ENCODE peak calls at places on chromosomes 3 and 15, in eight cellular contexts. One of them, this sample, is unnamed.

GRCh38 chr15:78207641-78208340 is 26.6 kb downstream of the ACSBG1 start:
- DNase-seq in transverse colon: no peak
- DNase-seq in SK-N-SH: no peak
- DNase-seq in HepG2: no peak
- DNase-seq in sigmoid colon: no peak
- DNase-seq in stomach: peak; percentile 15
- DNase-seq in K562: no peak
- DNase-seq in H1: no peak
- DNase-seq in this sample: peak; percentile 56

GRCh38 chr3:17175187-17175839 is 290.6 kb downstream of the PLCL2 start:
- DNase-seq in transverse colon: no peak
- DNase-seq in SK-N-SH: no peak
- DNase-seq in HepG2: no peak
- DNase-seq in sigmoid colon: no peak
- DNase-seq in stomach: no peak
- DNase-seq in K562: no peak
- DNase-seq in H1: no peak
- DNase-seq in this sample: no peak

GRCh38 chr3:129644836-129645235 is 38.4 kb upstream of the PLXND1 start:
- DNase-seq in transverse colon: no peak
- DNase-seq in SK-N-SH: no peak
- DNase-seq in HepG2: no peak
- DNase-seq in sigmoid colon: no peak
- DNase-seq in stomach: no peak
- DNase-seq in K562: no peak
- DNase-seq in H1: no peak
- DNase-seq in this sample: no peak

GRCh38 chr3:161821591-161821990 is 325.0 kb downstream of the OTOL1 start:
- DNase-seq in transverse colon: no peak
- DNase-seq in SK-N-SH: no peak
- DNase-seq in HepG2: no peak
- DNase-seq in sigmoid colon: no peak
- DNase-seq in stomach: no peak
- DNase-seq in K562: no peak
- DNase-seq in H1: no peak
- DNase-seq in this sample: no peak

GRCh38 chr15:80604583-80605506 is 90.3 kb upstream of the ABHD17C start:
- DNase-seq in transverse colon: no peak
- DNase-seq in SK-N-SH: no peak
- DNase-seq in HepG2: no peak
- DNase-seq in sigmoid colon: no peak
- DNase-seq in stomach: no peak
- DNase-seq in K562: no peak
- DNase-seq in H1: no peak
- DNase-seq in this sample: no peak

GRCh38 chr15:90988249-90988648 is 6.1 kb downstream of the PRC1 start:
- DNase-seq in transverse colon: no peak
- DNase-seq in SK-N-SH: peak; percentile 61
- DNase-seq in HepG2: no peak
- DNase-seq in sigmoid colon: no peak
- DNase-seq in stomach: no peak
- DNase-seq in K562: no peak
- DNase-seq in H1: no peak
- DNase-seq in this sample: no peak

GRCh38 chr3:169668957-169669681 is 5.6 kb upstream of the MECOM start:
- DNase-seq in transverse colon: peak; percentile 80
- DNase-seq in SK-N-SH: peak; percentile 89
- DNase-seq in HepG2: peak; percentile 29
- DNase-seq in sigmoid colon: peak; percentile 70
- DNase-seq in stomach: peak; percentile 91
- DNase-seq in K562: peak; percentile 47
- DNase-seq in H1: no peak
- DNase-seq in this sample: no peak

GRCh38 chr3:36814071-36814717 is 49.8 kb upstream of the DCLK3 start:
- DNase-seq in transverse colon: no peak
- DNase-seq in SK-N-SH: no peak
- DNase-seq in HepG2: no peak
- DNase-seq in sigmoid colon: no peak
- DNase-seq in stomach: no peak
- DNase-seq in K562: no peak
- DNase-seq in H1: no peak
- DNase-seq in this sample: no peak

GRCh38 chr3:192449036-192449435 is 278.3 kb downstream of the FGF12 start:
- DNase-seq in transverse colon: no peak
- DNase-seq in SK-N-SH: no peak
- DNase-seq in HepG2: no peak
- DNase-seq in sigmoid colon: no peak
- DNase-seq in stomach: no peak
- DNase-seq in K562: no peak
- DNase-seq in H1: no peak
- DNase-seq in this sample: no peak

GRCh38 chr15:85445361-85445760 is 65.0 kb downstream of the AKAP13 start:
- DNase-seq in transverse colon: no peak
- DNase-seq in SK-N-SH: no peak
- DNase-seq in HepG2: no peak
- DNase-seq in sigmoid colon: no peak
- DNase-seq in stomach: no peak
- DNase-seq in K562: no peak
- DNase-seq in H1: no peak
- DNase-seq in this sample: no peak

GRCh38 chr15:85443046-85443445 is 62.6 kb downstream of the AKAP13 start:
- DNase-seq in transverse colon: no peak
- DNase-seq in SK-N-SH: no peak
- DNase-seq in HepG2: no peak
- DNase-seq in sigmoid colon: no peak
- DNase-seq in stomach: no peak
- DNase-seq in K562: no peak
- DNase-seq in H1: no peak
- DNase-seq in this sample: no peak

GRCh38 chr15:85440451-85440850 is 60.0 kb downstream of the AKAP13 start:
- DNase-seq in transverse colon: no peak
- DNase-seq in SK-N-SH: no peak
- DNase-seq in HepG2: no peak
- DNase-seq in sigmoid colon: no peak
- DNase-seq in stomach: no peak
- DNase-seq in K562: no peak
- DNase-seq in H1: no peak
- DNase-seq in this sample: no peak

GRCh38 chr15:85444329-85444605 is 63.9 kb downstream of the AKAP13 start:
- DNase-seq in transverse colon: no peak
- DNase-seq in SK-N-SH: no peak
- DNase-seq in HepG2: no peak
- DNase-seq in sigmoid colon: no peak
- DNase-seq in stomach: no peak
- DNase-seq in K562: no peak
- DNase-seq in H1: no peak
- DNase-seq in this sample: no peak

GRCh38 chr15:85443593-85444328 is 63.4 kb downstream of the AKAP13 start:
- DNase-seq in transverse colon: no peak
- DNase-seq in SK-N-SH: no peak
- DNase-seq in HepG2: peak; percentile 96
- DNase-seq in sigmoid colon: no peak
- DNase-seq in stomach: no peak
- DNase-seq in K562: no peak
- DNase-seq in H1: no peak
- DNase-seq in this sample: no peak
- TF ChIP-seq POLR2AphosphoS5 in transverse colon: no peak
- TF ChIP-seq POLR2AphosphoS5 in SK-N-SH: no peak
- TF ChIP-seq POLR2AphosphoS5 in HepG2: no peak
- TF ChIP-seq POLR2AphosphoS5 in sigmoid colon: no peak
- TF ChIP-seq POLR2AphosphoS5 in stomach: no peak
- TF ChIP-seq POLR2AphosphoS5 in K562: no peak
- TF ChIP-seq POLR2AphosphoS5 in H1: no peak
- TF ChIP-seq POLR2AphosphoS5 in this sample: no peak

GRCh38 chr3:148880681-148881080 is 15.6 kb downstream of the CPA3 start:
- DNase-seq in transverse colon: no peak
- DNase-seq in SK-N-SH: peak; percentile 21
- DNase-seq in HepG2: peak; percentile 33
- DNase-seq in sigmoid colon: no peak
- DNase-seq in stomach: no peak
- DNase-seq in K562: no peak
- DNase-seq in H1: no peak
- DNase-seq in this sample: no peak
- TF ChIP-seq EP300 in transverse colon: no peak
- TF ChIP-seq EP300 in SK-N-SH: no peak
- TF ChIP-seq EP300 in HepG2: no peak
- TF ChIP-seq EP300 in sigmoid colon: no peak
- TF ChIP-seq EP300 in stomach: no peak
- TF ChIP-seq EP300 in K562: no peak
- TF ChIP-seq EP300 in H1: no peak
- TF ChIP-seq EP300 in this sample: no peak

GRCh38 chr3:124878561-124879394 is 8.4 kb downstream of the ITGB5 start:
- DNase-seq in transverse colon: peak; percentile 16
- DNase-seq in SK-N-SH: no peak
- DNase-seq in HepG2: peak; percentile 93
- DNase-seq in sigmoid colon: peak; percentile 75
- DNase-seq in stomach: no peak
- DNase-seq in K562: peak; percentile 31
- DNase-seq in H1: no peak
- DNase-seq in this sample: no peak

GRCh38 chr3:124879395-124879723 is 7.8 kb downstream of the ITGB5 start:
- DNase-seq in transverse colon: no peak
- DNase-seq in SK-N-SH: no peak
- DNase-seq in HepG2: no peak
- DNase-seq in sigmoid colon: no peak
- DNase-seq in stomach: no peak
- DNase-seq in K562: no peak
- DNase-seq in H1: no peak
- DNase-seq in this sample: no peak

GRCh38 chr3:124873241-124873640 is 13.9 kb downstream of the ITGB5 start:
- DNase-seq in transverse colon: no peak
- DNase-seq in SK-N-SH: no peak
- DNase-seq in HepG2: no peak
- DNase-seq in sigmoid colon: peak; percentile 1
- DNase-seq in stomach: no peak
- DNase-seq in K562: no peak
- DNase-seq in H1: no peak
- DNase-seq in this sample: no peak

GRCh38 chr3:124881976-124882697 is 5.0 kb downstream of the ITGB5 start:
- DNase-seq in transverse colon: no peak
- DNase-seq in SK-N-SH: no peak
- DNase-seq in HepG2: no peak
- DNase-seq in sigmoid colon: peak; percentile 40
- DNase-seq in stomach: no peak
- DNase-seq in K562: no peak
- DNase-seq in H1: no peak
- DNase-seq in this sample: no peak

GRCh38 chr3:124877617-124878016 is 9.5 kb downstream of the ITGB5 start:
- DNase-seq in transverse colon: no peak
- DNase-seq in SK-N-SH: no peak
- DNase-seq in HepG2: peak; percentile 41
- DNase-seq in sigmoid colon: peak; percentile 44
- DNase-seq in stomach: no peak
- DNase-seq in K562: no peak
- DNase-seq in H1: no peak
- DNase-seq in this sample: no peak
- H3K27ac ChIP-seq in transverse colon: no peak overlapping the region
- H3K27ac ChIP-seq in SK-N-SH: peak overlapping the region; percentile 92
- H3K27ac ChIP-seq in HepG2: peak overlapping the region; percentile 64
- H3K27ac ChIP-seq in sigmoid colon: peak overlapping the region; percentile 79
- H3K27ac ChIP-seq in stomach: peak overlapping the region; percentile 73
- H3K27ac ChIP-seq in K562: peak overlapping the region; percentile 96
- H3K27ac ChIP-seq in H1: no peak overlapping the region
- H3K27ac ChIP-seq in this sample: peak overlapping the region; percentile 63

GRCh38 chr3:134360046-134360445 is 14.2 kb downstream of the AMOTL2 start:
- DNase-seq in transverse colon: no peak
- DNase-seq in SK-N-SH: no peak
- DNase-seq in HepG2: no peak
- DNase-seq in sigmoid colon: peak; percentile 72
- DNase-seq in stomach: no peak
- DNase-seq in K562: no peak
- DNase-seq in H1: no peak
- DNase-seq in this sample: no peak

GRCh38 chr3:134356411-134357040 is 17.7 kb downstream of the AMOTL2 start:
- DNase-seq in transverse colon: no peak
- DNase-seq in SK-N-SH: no peak
- DNase-seq in HepG2: no peak
- DNase-seq in sigmoid colon: peak; percentile 53
- DNase-seq in stomach: no peak
- DNase-seq in K562: no peak
- DNase-seq in H1: no peak
- DNase-seq in this sample: peak; percentile 40

GRCh38 chr3:134357261-134357913 is 16.9 kb downstream of the AMOTL2 start:
- DNase-seq in transverse colon: no peak
- DNase-seq in SK-N-SH: no peak
- DNase-seq in HepG2: no peak
- DNase-seq in sigmoid colon: peak; percentile 58
- DNase-seq in stomach: no peak
- DNase-seq in K562: no peak
- DNase-seq in H1: no peak
- DNase-seq in this sample: peak; percentile 63

GRCh38 chr3:134359121-134360010 is 14.9 kb downstream of the AMOTL2 start:
- DNase-seq in transverse colon: no peak
- DNase-seq in SK-N-SH: no peak
- DNase-seq in HepG2: no peak
- DNase-seq in sigmoid colon: peak; percentile 70
- DNase-seq in stomach: no peak
- DNase-seq in K562: no peak
- DNase-seq in H1: no peak
- DNase-seq in this sample: no peak

DNA sequence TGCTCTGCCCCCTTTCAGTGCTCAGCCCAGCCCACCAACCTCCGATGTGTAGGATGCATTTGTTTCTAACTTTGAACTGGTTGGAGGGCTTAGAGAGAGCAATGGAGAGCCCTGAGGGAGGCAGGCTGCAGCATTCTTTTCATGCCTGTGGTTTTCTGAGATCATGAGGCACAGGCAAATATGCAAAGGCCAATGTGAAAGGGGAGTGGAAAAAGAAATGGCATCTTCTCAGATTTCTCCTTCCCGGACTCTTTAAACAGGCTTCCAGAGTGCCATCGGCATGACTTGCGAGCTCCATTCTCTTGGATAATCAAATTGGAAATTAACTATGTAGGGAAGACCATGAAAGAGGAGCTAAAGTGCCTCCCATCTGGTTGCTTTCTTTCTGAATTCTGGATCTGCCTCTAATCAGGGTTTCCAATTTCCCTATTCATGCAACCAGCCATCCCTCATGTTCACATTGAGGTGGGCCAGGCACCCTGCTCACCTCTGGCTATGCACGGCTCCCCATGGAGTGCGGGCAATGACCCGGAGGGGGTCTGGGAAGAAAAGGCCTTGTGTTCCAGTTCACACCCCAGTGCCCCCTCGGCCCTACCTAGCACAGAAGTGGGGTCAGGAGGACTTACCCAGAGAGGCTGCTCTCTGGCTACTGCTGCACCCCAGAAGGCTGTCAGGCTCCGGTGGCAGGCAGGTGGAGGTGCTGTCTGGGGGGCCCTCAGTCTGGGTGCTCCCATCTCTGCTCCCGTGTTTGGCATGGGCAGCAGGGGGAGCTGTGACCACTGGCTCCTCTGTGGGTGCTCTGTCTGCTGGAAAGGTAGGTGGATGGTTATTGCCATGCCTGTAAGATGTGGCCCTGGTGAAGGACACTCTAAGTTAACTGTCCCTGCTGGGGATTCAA is 16.1 kb downstream of the AMOTL2 start:
- DNase-seq in transverse colon: no peak
- DNase-seq in SK-N-SH: peak; percentile 57
- DNase-seq in HepG2: peak; percentile 87
- DNase-seq in sigmoid colon: peak; percentile 81
- DNase-seq in stomach: peak; percentile 51
- DNase-seq in K562: peak; percentile 25
- DNase-seq in H1: peak; percentile 60
- DNase-seq in this sample: no peak
- TF ChIP-seq POLR2AphosphoS5 in transverse colon: no peak
- TF ChIP-seq POLR2AphosphoS5 in SK-N-SH: peak; percentile 89
- TF ChIP-seq POLR2AphosphoS5 in HepG2: no peak
- TF ChIP-seq POLR2AphosphoS5 in sigmoid colon: peak; percentile 60
- TF ChIP-seq POLR2AphosphoS5 in stomach: peak; percentile 25
- TF ChIP-seq POLR2AphosphoS5 in K562: no peak
- TF ChIP-seq POLR2AphosphoS5 in H1: peak; percentile 36
- TF ChIP-seq POLR2AphosphoS5 in this sample: peak; percentile 69

This sample was measured in suprapubic skin.